ENCODE peak calls at places on chromosomes 4 and X, in ten cellular contexts. L is stimulated activated CD8-positive, alpha-beta memory T cell treated with anti-CD3 and anti-CD28 coated beads, Interleukin-12 subunit alpha, Interleukin-12 subunit beta, amount 100 ng/mL, for 4 hours; B is NCI-H2171; N is RWPE1; A is central memory CD4-positive, alpha-beta T cell; R is HL-60; H is fibroblast of the conjunctiva; E is NCI-H2081; X is B cell; C is stimulated activated CD4-positive, alpha-beta T cell treated with anti-CD3 and anti-CD28 coated beads, Interleukin-12 subunit alpha, Interleukin-12 subunit beta, amount 100 ng/mL, for 24 hours. S is an unnamed sample.

GRCh38 chr4:54840992-54841768 is 183.4 kb downstream of the KIT start:
- DNase-seq in L (no peak), B (no peak), N (peak; percentile 10), A (no peak), R (no peak), H (peak; percentile 1), E (no peak), X (peak; percentile 3), C (no peak), S (no peak)

GRCh38 chr4:41155194-41155830 is 59.0 kb downstream of the APBB2 start:
- DNase-seq in L (no peak), B (no peak), N (peak; percentile 54), A (no peak), R (no peak), H (no peak), E (no peak), X (no peak), C (no peak), S (no peak)

GRCh38 chr4:54063737-54064316 is 578 bp downstream of the CHIC2 start:
- DNase-seq in L (peak; percentile 13), B (no peak), N (no peak), A (peak; percentile 49), R (no peak), H (no peak), E (peak; percentile 10), X (peak; percentile 62), C (peak; percentile 4), S (peak; percentile 34)

GRCh38 chr4:27463816-27464215 is 603.2 kb downstream of the STIM2 start:
- DNase-seq in L (no peak), B (no peak), N (peak; percentile 40), A (no peak), R (no peak), H (peak; percentile 0), E (no peak), X (no peak), C (no peak), S (peak; percentile 32)

GRCh38 chrX:50812995-50813842 is 775 bp downstream of the SHROOM4 start:
- DNase-seq in L (no peak), B (no peak), N (no peak), A (no peak), R (no peak), H (no peak), E (no peak), X (peak; percentile 21), C (no peak), S (peak; percentile 38)

GRCh38 chrX:148567229-148567628 is 66.8 kb downstream of the AFF2 start:
- DNase-seq in L (no peak), B (no peak), N (no peak), A (no peak), R (no peak), H (no peak), E (no peak), X (no peak), C (no peak), S (peak; percentile 5)

GRCh38 chrX:68834371-68835103 is 5.7 kb downstream of the EFNB1 start:
- DNase-seq in L (no peak), B (no peak), N (no peak), A (no peak), R (no peak), H (no peak), E (no peak), X (no peak), C (no peak), S (no peak)

GRCh38 chr4:98568896-98569663 is 89.3 kb downstream of the TSPAN5 start:
- DNase-seq in L (no peak), B (no peak), N (no peak), A (no peak), R (no peak), H (peak; percentile 66), E (no peak), X (no peak), C (no peak), S (no peak)

GRCh38 chr4:17636696-17637351 is 22.4 kb downstream of the MED28 start:
- DNase-seq in L (peak; percentile 27), B (peak; percentile 24), N (peak; percentile 54), A (peak; percentile 48), R (peak; percentile 38), H (peak; percentile 47), E (peak; percentile 17), X (peak; percentile 77), C (peak; percentile 73), S (peak; percentile 54)

GRCh38 chrX:119574394-119575266 is at the start of gene UBE2A:
- DNase-seq in L (peak; percentile 73), B (peak; percentile 85), N (peak; percentile 94), A (peak; percentile 86), R (peak; percentile 75), H (peak; percentile 82), E (peak; percentile 94), X (peak; percentile 92), C (peak; percentile 80), S (peak; percentile 80)

GRCh38 chr4:23788460-23788859 is 101.4 kb downstream of the PPARGC1A start:
- DNase-seq in L (no peak), B (no peak), N (no peak), A (no peak), R (no peak), H (no peak), E (no peak), X (no peak), C (no peak), S (no peak)

GRCh38 chr4:77586953-77587383 is 18.7 kb upstream of the CXCL13 start:
- DNase-seq in L (peak; percentile 14), B (no peak), N (peak; percentile 61), A (peak; percentile 4), R (no peak), H (no peak), E (no peak), X (peak; percentile 59), C (peak; percentile 54), S (peak; percentile 82)

GRCh38 chrX:110852180-110852579 is 56.6 kb upstream of the CHRDL1 start:
- DNase-seq in L (no peak), B (no peak), N (peak; percentile 11), A (no peak), R (no peak), H (no peak), E (peak; percentile 54), X (peak; percentile 3), C (no peak), S (no peak)

GRCh38 chr4:14308229-14308651 is 680.7 kb upstream of the BOD1L1 start:
- DNase-seq in L (no peak), B (no peak), N (peak; percentile 28), A (no peak), R (no peak), H (no peak), E (no peak), X (no peak), C (no peak), S (peak; percentile 88)

GRCh38 chrX:110568396-110568795 is 209.7 kb downstream of the RTL9 start:
- DNase-seq in L (no peak), B (no peak), N (no peak), A (no peak), R (no peak), H (no peak), E (no peak), X (no peak), C (no peak), S (no peak)

GRCh38 chr4:153465583-153465921 is 608 bp upstream of the TMEM131L start:
- DNase-seq in L (peak; percentile 10), B (no peak), N (peak; percentile 53), A (no peak), R (no peak), H (no peak), E (peak; percentile 68), X (no peak), C (no peak), S (peak; percentile 51)

GRCh38 chr4:7332216-7333023 is 102.3 kb downstream of the PSAPL1 start:
- DNase-seq in L (no peak), B (no peak), N (peak; percentile 14), A (no peak), R (no peak), H (no peak), E (no peak), X (no peak), C (no peak), S (peak; percentile 8)

GRCh38 chrX:49915352-49916222 is 6.8 kb upstream of the CLCN5 start:
- DNase-seq in L (no peak), B (no peak), N (peak; percentile 27), A (peak; percentile 50), R (peak; percentile 22), H (peak; percentile 39), E (peak; percentile 40), X (peak; percentile 64), C (peak; percentile 13), S (peak; percentile 43)

GRCh38 chr4:3679851-3680311 is 86.3 kb upstream of the ADRA2C start:
- DNase-seq in L (no peak), B (no peak), N (no peak), A (no peak), R (no peak), H (no peak), E (no peak), X (no peak), C (no peak), S (no peak)

S was measured in mammary epithelial cell.